ENCODE peak calls at places on chromosome 15, in eight cellular contexts. P is psoas muscle, L is heart right ventricle, K is GM23248, D is HCT116, X is lower lobe of right lung, Y is adrenal gland, T is neural progenitor cell. I is an unnamed sample.

GRCh38 chr15:84112025-84112424 is 123.5 kb upstream of the GOLGA6L4 start:
- DNase-seq in P (no peak), L (no peak), K (no peak), D (no peak), X (no peak), Y (no peak), T (no peak), I (no peak)

GRCh38 chr15:33411596-33412545 is 101.1 kb downstream of the RYR3 start:
- DNase-seq in P (peak; percentile 40), L (no peak), K (no peak), D (no peak), X (no peak), Y (no peak), T (no peak), I (no peak)

GRCh38 chr15:74403590-74403919 is 30.2 kb downstream of the SEMA7A start:
- DNase-seq in P (no peak), L (no peak), K (no peak), D (no peak), X (no peak), Y (no peak), T (no peak), I (no peak)

GRCh38 chr15:49620174-49620573 is 444 bp downstream of the FAM227B start:
- DNase-seq in P (no peak), L (no peak), K (peak; percentile 69), D (no peak), X (no peak), Y (no peak), T (no peak), I (no peak)

GRCh38 chr15:76196286-76196948 is 114.9 kb downstream of the ETFA start:
- DNase-seq in P (peak; percentile 79), L (peak; percentile 40), K (peak; percentile 93), D (peak; percentile 36), X (peak; percentile 46), Y (peak; percentile 74), T (no peak), I (peak; percentile 73)

GRCh38 chr15:66196565-66196964 is 57.0 kb downstream of the MEGF11 start:
- DNase-seq in P (no peak), L (no peak), K (no peak), D (peak; percentile 12), X (no peak), Y (no peak), T (no peak), I (no peak)

GRCh38 chr15:28936481-28936881 is 50.7 kb downstream of the APBA2 start:
- DNase-seq in P (no peak), L (no peak), K (no peak), D (no peak), X (no peak), Y (no peak), T (no peak), I (peak; percentile 43)

GRCh38 chr15:77420610-77421369 is at the start of gene HMG20A:
- DNase-seq in P (peak; percentile 54), L (peak; percentile 72), K (peak; percentile 86), D (peak; percentile 86), X (peak; percentile 54), Y (peak; percentile 69), T (peak; percentile 83), I (peak; percentile 64)

GRCh38 chr15:77589839-77590238 is 42.9 kb downstream of the LINGO1 start:
- DNase-seq in P (no peak), L (no peak), K (no peak), D (no peak), X (no peak), Y (no peak), T (no peak), I (no peak)

GRCh38 chr15:49506341-49506740 is 83.3 kb downstream of the FGF7 start:
- DNase-seq in P (no peak), L (no peak), K (no peak), D (no peak), X (no peak), Y (no peak), T (no peak), I (no peak)

GRCh38 chr15:53716909-53717878 is 42.3 kb downstream of the WDR72 start:
- DNase-seq in P (no peak), L (no peak), K (peak; percentile 7), D (no peak), X (no peak), Y (no peak), T (peak; percentile 36), I (no peak)

GRCh38 chr15:28977377-28978010 is 91.7 kb downstream of the APBA2 start:
- DNase-seq in P (no peak), L (peak; percentile 47), K (peak; percentile 94), D (peak; percentile 73), X (no peak), Y (peak; percentile 63), T (peak; percentile 47), I (no peak)

GRCh38 chr15:29540479-29540878 is 270.9 kb upstream of the NSMCE3 start:
- DNase-seq in P (no peak), L (no peak), K (no peak), D (no peak), X (no peak), Y (no peak), T (no peak), I (no peak)

GRCh38 chr15:75693501-75694240 is 19.0 kb downstream of the CSPG4 start:
- DNase-seq in P (no peak), L (no peak), K (peak; percentile 82), D (no peak), X (no peak), Y (no peak), T (no peak), I (no peak)

GRCh38 chr15:69897471-69898237 is 200.1 kb downstream of the TLE3 start:
- DNase-seq in P (peak; percentile 30), L (no peak), K (peak; percentile 20), D (no peak), X (no peak), Y (no peak), T (no peak), I (no peak)

GRCh38 chr15:70528816-70529215 is 234.5 kb downstream of the UACA start:
- DNase-seq in P (no peak), L (no peak), K (no peak), D (no peak), X (no peak), Y (no peak), T (no peak), I (no peak)

GRCh38 chr15:32003558-32003957 is 26.8 kb upstream of the CHRNA7 start:
- DNase-seq in P (no peak), L (no peak), K (no peak), D (no peak), X (no peak), Y (no peak), T (no peak), I (no peak)

GRCh38 chr15:35630985-35631384 is 85.0 kb upstream of the DPH6 start:
- DNase-seq in P (no peak), L (no peak), K (no peak), D (no peak), X (no peak), Y (no peak), T (no peak), I (no peak)

GRCh38 chr15:67521770-67522568 is 1.0 kb downstream of the C15orf61 start:
- DNase-seq in P (no peak), L (peak; percentile 17), K (peak; percentile 86), D (no peak), X (no peak), Y (no peak), T (no peak), I (no peak)

GRCh38 chr15:84570164-84570692 is 30.6 kb upstream of the ZSCAN2 start:
- DNase-seq in P (peak; percentile 68), L (peak; percentile 42), K (peak; percentile 76), D (no peak), X (peak; percentile 76), Y (peak; percentile 69), T (peak; percentile 33), I (peak; percentile 80)

GRCh38 chr15:79682285-79682684 is 214.5 kb downstream of the MTHFS start:
- DNase-seq in P (peak; percentile 27), L (peak; percentile 56), K (peak; percentile 89), D (no peak), X (no peak), Y (peak; percentile 18), T (no peak), I (peak; percentile 80)

GRCh38 chr15:71294636-71295241 is 179.5 kb downstream of the THSD4 start:
- DNase-seq in P (no peak), L (no peak), K (peak; percentile 89), D (peak; percentile 84), X (no peak), Y (no peak), T (no peak), I (no peak)

GRCh38 chr15:59221479-59221878 is 14.8 kb downstream of the LDHAL6B start:
- DNase-seq in P (no peak), L (no peak), K (no peak), D (no peak), X (no peak), Y (no peak), T (no peak), I (no peak)

GRCh38 chr15:78239811-78240210 is 5.4 kb upstream of the ACSBG1 start:
- DNase-seq in P (no peak), L (no peak), K (no peak), D (no peak), X (no peak), Y (no peak), T (no peak), I (no peak)

GRCh38 chr15:45184562-45185041 is 3.2 kb downstream of the SHF start:
- DNase-seq in P (no peak), L (no peak), K (no peak), D (no peak), X (no peak), Y (no peak), T (no peak), I (peak; percentile 44)
- H3K4me1 ChIP-seq in P (peaks cover 15% of the 10 kb centered on the region), L (peaks cover 27% of the 10 kb centered on the region), K (no peaks in the 10 kb centered on the region), D (peaks cover 36% of the 10 kb centered on the region), X (peaks cover 29% of the 10 kb centered on the region), Y (peaks cover 21% of the 10 kb centered on the region), T (peaks cover 44% of the 10 kb centered on the region), I (no peaks in the 10 kb centered on the region)

GRCh38 chr15:90594297-90594696 is 64.6 kb downstream of the CRTC3 start:
- DNase-seq in P (peak; percentile 65), L (peak; percentile 72), K (peak; percentile 51), D (no peak), X (peak; percentile 91), Y (peak; percentile 56), T (no peak), I (peak; percentile 96)
- H3K4me3 ChIP-seq in P (no peak overlapping the region), L (no peak overlapping the region), K (no peak overlapping the region), D (no peak overlapping the region), X (no peak overlapping the region), Y (no peak overlapping the region), T (no peak overlapping the region), I (no peak overlapping the region)

GRCh38 chr15:82805994-82806406 is at the start of gene FSD2:
- DNase-seq in P (peak; percentile 67), L (peak; percentile 72), K (no peak), D (no peak), X (no peak), Y (no peak), T (no peak), I (no peak)
- H3K4me1 ChIP-seq in P (peaks cover 48% of the 10 kb centered on the region), L (peaks cover 20% of the 10 kb centered on the region), K (peaks cover 3% of the 10 kb centered on the region), D (peaks cover 19% of the 10 kb centered on the region), X (peaks cover 9% of the 10 kb centered on the region), Y (peaks cover 7% of the 10 kb centered on the region), T (peaks cover 4% of the 10 kb centered on the region), I (no peaks in the 10 kb centered on the region)

DNA sequence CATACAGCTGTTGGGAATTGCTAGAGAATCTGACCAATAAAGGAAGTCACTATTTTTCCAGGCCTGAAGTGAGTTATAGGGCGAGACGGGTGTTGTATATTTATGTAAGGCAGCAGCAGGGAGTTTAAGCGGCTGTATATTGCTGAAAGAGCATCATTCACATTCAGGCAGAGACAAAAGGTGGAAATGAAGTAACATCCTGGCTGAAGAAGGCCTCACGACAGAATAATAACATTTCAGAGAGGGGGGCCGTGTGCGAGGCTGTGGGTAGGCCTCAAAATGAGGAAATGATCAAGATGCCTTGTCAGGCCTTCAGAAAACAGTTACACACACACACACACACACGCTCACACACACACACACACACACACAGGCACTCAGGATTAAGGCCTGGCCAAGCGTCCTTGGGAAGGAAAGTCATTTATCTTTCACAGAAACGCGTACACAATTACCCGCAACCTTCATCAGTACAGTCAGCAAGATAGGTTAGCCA is 964.8 kb upstream of the NR2F2 start:
- DNase-seq in P (no peak), L (peak; percentile 65), K (no peak), D (no peak), X (no peak), Y (peak; percentile 14), T (no peak), I (no peak)
- H3K4me3 ChIP-seq in P (no peak overlapping the region), L (no peak overlapping the region), K (no peak overlapping the region), D (no peak overlapping the region), X (no peak overlapping the region), Y (no peak overlapping the region), T (no peak overlapping the region), I (no peak overlapping the region)